ENCODE peak calls at places on chromosome 17, in seven cellular contexts. K is GM04504; H is AG10803; X is transverse colon; Y is NCI-H460; S is stimulated activated naive CD8-positive, alpha-beta T cell treated with anti-CD3 and anti-CD28 coated beads, Interleukin-15, Interleukin-2, amounts not matched to agents 100 U/mL and 50 U/mL, for 24 hours; A is MM.1S. E is an unnamed sample.

GRCh38 chr17:27558341-27558740 is 72.6 kb upstream of the LGALS9 start:
- DNase-seq in S (no peak), K (no peak), A (no peak), H (no peak), Y (no peak), X (no peak), E (no peak)

GRCh38 chr17:81601525-81602120 is 35.3 kb downstream of the NPLOC4 start:
- DNase-seq in A (peak), X (peak), Y (peak), H (peak), S (peak), K (peak), E (peak)

GRCh38 chr17:10844667-10845387 is 6.9 kb upstream of the PIRT start:
- DNase-seq in H (peak), K (peak), A (peak), Y (peak), X (peak), S (peak), E (peak)

GRCh38 chr17:75036643-75037268 is 10.0 kb downstream of the ATP5PD start:
- DNase-seq in Y (peak), S (peak), A (no peak), H (peak), K (peak), X (peak), E (peak)

GRCh38 chr17:71764507-71764906 is 356.3 kb upstream of the SOX9 start:
- DNase-seq in S (no peak), Y (peak), H (no peak), X (peak), A (no peak), K (no peak), E (no peak)

GRCh38 chr17:6413073-6413472 is 21.8 kb downstream of the AIPL1 start:
- DNase-seq in S (no peak), Y (peak), H (peak), A (peak), K (no peak), X (no peak), E (no peak)

GRCh38 chr17:57645950-57646686 is 99.0 kb downstream of the CCDC182 start:
- DNase-seq in K (no peak), A (no peak), Y (no peak), X (no peak), H (no peak), S (peak), E (no peak)

GRCh38 chr17:66673668-66674276 is 161.1 kb upstream of the CACNG5 start:
- DNase-seq in Y (peak), A (peak), S (peak), H (peak), X (peak), K (peak), E (peak)

GRCh38 chr17:71180801-71181385 is 939.9 kb upstream of the SOX9 start:
- DNase-seq in Y (no peak), A (no peak), K (peak), S (no peak), H (peak), X (peak), E (no peak)

GRCh38 chr17:72404872-72405271 is 284.1 kb downstream of the SOX9 start:
- DNase-seq in K (no peak), H (peak), S (no peak), X (no peak), A (no peak), Y (no peak), E (no peak)

E was measured in activated naive CD4-positive, alpha-beta T cell treated with Interleukin-2 at 50 U/mL for 16 hours.